ENCODE peak calls at places on chromosomes 12 and 14, in four cellular contexts. A, C, D and X are unnamed samples.
A peak's percentile ranks its signal among the peaks of the same experiment; 100 is the strongest.

GRCh38 chr14:65462411-65462810 is 49.9 kb downstream of the FUT8 start:
- DNase-seq in A (no peak), C (no peak), D (no peak), X (no peak)

GRCh38 chr14:36094963-36095362 is 81.6 kb downstream of the PTCSC3 start:
- DNase-seq in D (no peak), A (no peak), C (no peak), X (no peak)

GRCh38 chr14:39217214-39217879 is 16.4 kb upstream of the MIA2 start:
- DNase-seq in A (no peak), C (no peak), D (no peak), X (no peak)

GRCh38 chr14:32711103-32711680 is 227.5 kb upstream of the NPAS3 start:
- DNase-seq in D (no peak), C (no peak), A (peak; percentile 56), X (no peak)

GRCh38 chr12:80269953-80270552 is 170.7 kb downstream of the OTOGL start:
- DNase-seq in D (no peak), C (no peak), A (peak; percentile 63), X (peak; percentile 22)

GRCh38 chr14:35399083-35399807 is 5.3 kb downstream of the NFKBIA start:
- DNase-seq in D (no peak), A (peak; percentile 34), C (peak; percentile 82), X (no peak)

GRCh38 chr12:111687255-111687654 is 1.4 kb downstream of the ACAD10 start:
- DNase-seq in C (no peak), A (peak; percentile 13), D (no peak), X (peak; percentile 51)

GRCh38 chr12:20807192-20808080 is 3.1 kb upstream of the SLCO1B3 start:
- DNase-seq in C (no peak), D (no peak), A (no peak), X (no peak)

GRCh38 chr14:102540310-102541028 is 30.9 kb upstream of the ANKRD9 start:
- DNase-seq in D (no peak), C (no peak), A (peak; percentile 71), X (no peak)

GRCh38 chr12:126469211-126469610 is 1404.0 kb downstream of the AACS start:
- DNase-seq in C (no peak), A (no peak), D (no peak), X (no peak)

GRCh38 chr12:98439471-98440164 is 75.8 kb upstream of the TMPO start:
- DNase-seq in D (no peak), C (no peak), A (no peak), X (no peak)

GRCh38 chr14:32254952-32255679 is 52.0 kb upstream of the RNU6-8 start:
- DNase-seq in A (peak; percentile 85), C (no peak), D (peak; percentile 74), X (peak; percentile 7)

GRCh38 chr14:104227806-104228205 is 89.4 kb downstream of the KIF26A start:
- DNase-seq in A (no peak), D (no peak), C (no peak), X (no peak)

GRCh38 chr12:21627924-21628323 is 23.3 kb upstream of the GYS2 start:
- DNase-seq in A (no peak), C (no peak), D (no peak), X (no peak)

GRCh38 chr12:14993537-14994266 is 20.9 kb downstream of the PDE6H start:
- DNase-seq in C (no peak), D (no peak), A (peak; percentile 18), X (no peak)